ENCODE peak calls at places on chromosomes 12 and 14, in nine cellular contexts. U is GM10248, F is tibial artery, B is nephron progenitor cell, L is pancreas, Q is astrocyte of the cerebellum, E is body of pancreas, O is left ventricle myocardium inferior, C is AG10803. Y is an unnamed sample.

GRCh38 chr12:88571543-88571942 is 8.7 kb downstream of the KITLG start:
- DNase-seq in U (no peak), F (no peak), B (no peak), L (no peak), Q (no peak), E (no peak), O (no peak), C (peak; percentile 89), Y (no peak)

GRCh38 chr12:65496617-65497016 is 218.1 kb downstream of the MSRB3 start:
- DNase-seq in U (no peak), F (no peak), B (no peak), L (no peak), Q (no peak), E (no peak), O (peak; percentile 39), C (peak; percentile 44), Y (no peak)

GRCh38 chr14:52355016-52355430 is 40.9 kb downstream of the PTGER2 start:
- DNase-seq in U (no peak), F (no peak), B (no peak), L (no peak), Q (peak; percentile 95), E (no peak), O (no peak), C (peak; percentile 96), Y (no peak)

GRCh38 chr14:50667491-50668007 is 557 bp downstream of the SAV1 start:
- DNase-seq in U (peak; percentile 28), F (no peak), B (no peak), L (peak; percentile 75), Q (no peak), E (peak; percentile 57), O (no peak), C (no peak), Y (no peak)

GRCh38 chr12:25800101-25800500 is 158.4 kb upstream of the RASSF8 start:
- DNase-seq in U (no peak), F (no peak), B (no peak), L (no peak), Q (no peak), E (no peak), O (no peak), C (no peak), Y (no peak)

GRCh38 chr14:73237786-73238261 is 518 bp downstream of the PAPLN start:
- DNase-seq in U (peak; percentile 37), F (peak; percentile 19), B (peak; percentile 62), L (no peak), Q (no peak), E (no peak), O (no peak), C (no peak), Y (no peak)

GRCh38 chr14:33343016-33343415 is 404.3 kb downstream of the NPAS3 start:
- DNase-seq in U (no peak), F (no peak), B (no peak), L (no peak), Q (peak; percentile 29), E (no peak), O (no peak), C (peak; percentile 13), Y (no peak)

GRCh38 chr12:119804011-119804641 is 73.0 kb downstream of the CIT start:
- DNase-seq in U (no peak), F (peak; percentile 30), B (peak; percentile 72), L (peak; percentile 85), Q (peak; percentile 34), E (peak; percentile 73), O (peak; percentile 35), C (peak; percentile 72), Y (no peak)

GRCh38 chr12:130351331-130351730 is 13.6 kb downstream of the PIWIL1 start:
- DNase-seq in U (no peak), F (no peak), B (no peak), L (no peak), Q (no peak), E (no peak), O (no peak), C (no peak), Y (no peak)

DNA sequence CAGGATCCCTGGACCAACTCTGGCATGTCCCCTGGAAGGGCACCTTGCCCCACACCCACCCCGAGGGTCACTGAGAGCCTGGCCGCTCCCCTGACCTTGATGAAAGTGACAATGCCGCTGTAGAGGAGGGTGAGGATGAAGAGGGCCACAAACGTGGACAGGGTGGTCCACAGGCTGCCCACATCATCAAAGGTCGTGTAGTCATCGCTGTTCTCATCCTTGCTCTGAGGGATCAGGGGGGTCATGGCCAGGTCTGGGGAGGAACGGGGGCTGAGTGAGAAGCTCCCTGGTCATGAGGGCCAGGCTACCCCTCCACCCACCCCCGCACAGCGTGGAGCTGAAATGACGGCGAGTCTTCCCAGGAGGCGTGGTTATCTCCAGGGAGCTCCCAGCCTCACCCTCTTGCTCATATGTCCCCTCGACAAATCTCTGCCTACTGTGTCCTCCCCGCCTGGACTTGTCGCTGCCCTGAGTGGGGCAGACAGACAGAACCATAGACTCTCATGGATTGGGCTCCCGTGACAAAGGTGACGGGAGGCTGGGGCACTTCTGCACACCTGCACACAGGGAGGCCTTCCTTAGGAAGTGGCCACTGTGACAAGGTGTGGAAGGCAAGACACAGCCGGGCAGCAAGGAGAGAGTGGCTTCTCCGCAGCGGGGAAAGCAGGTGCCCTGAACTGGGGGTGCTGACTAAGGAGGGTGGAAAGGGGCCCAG is 311.1 kb downstream of the TMEM121 start:
- DNase-seq in U (no peak), F (no peak), B (no peak), L (no peak), Q (no peak), E (no peak), O (no peak), C (no peak), Y (no peak)
- TF ChIP-seq CTCF in U (no peak), F (no peak), B (no peak), L (no peak), Q (no peak), E (no peak), O (no peak), C (no peak), Y (no peak)

GRCh38 chr12:33432992-33433391 is 6.6 kb downstream of the SYT10 start:
- DNase-seq in U (no peak), F (no peak), B (no peak), L (no peak), Q (no peak), E (no peak), O (no peak), C (no peak), Y (no peak)

GRCh38 chr12:33429468-33429867 is 10.2 kb downstream of the SYT10 start:
- DNase-seq in U (no peak), F (no peak), B (no peak), L (no peak), Q (no peak), E (no peak), O (no peak), C (no peak), Y (no peak)

GRCh38 chr12:33423706-33424105 is 15.9 kb downstream of the SYT10 start:
- DNase-seq in U (no peak), F (no peak), B (no peak), L (no peak), Q (no peak), E (no peak), O (no peak), C (no peak), Y (no peak)

GRCh38 chr12:33431648-33432047 is 8.0 kb downstream of the SYT10 start:
- DNase-seq in U (no peak), F (no peak), B (no peak), L (no peak), Q (no peak), E (no peak), O (no peak), C (no peak), Y (no peak)

GRCh38 chr12:33427071-33427470 is 12.5 kb downstream of the SYT10 start:
- DNase-seq in U (no peak), F (no peak), B (no peak), L (no peak), Q (no peak), E (no peak), O (no peak), C (no peak), Y (no peak)
- TF ChIP-seq CTCF in U (no peak), F (no peak), B (no peak), L (no peak), Q (no peak), E (no peak), O (no peak), C (no peak), Y (no peak)

DNA sequence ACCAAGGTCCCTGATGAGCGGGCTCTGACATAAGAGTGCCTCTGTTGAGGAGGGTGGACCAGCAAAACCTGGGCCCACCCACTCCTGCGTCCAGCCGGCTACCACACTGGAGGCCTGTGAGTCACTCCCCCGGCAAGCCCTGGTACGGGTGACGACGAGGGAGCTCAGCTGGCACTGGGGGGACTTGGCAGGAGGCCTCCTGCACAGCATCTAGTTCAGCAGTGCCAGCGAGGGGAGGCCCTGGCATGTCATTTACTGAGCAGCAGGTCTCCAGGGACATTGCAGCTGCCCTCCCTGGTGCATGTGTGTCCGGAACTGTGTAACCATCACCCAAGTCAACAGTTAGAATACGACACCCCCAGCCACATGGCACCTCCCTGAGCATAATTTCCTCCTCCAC is 24.4 kb downstream of the CD9 start:
- DNase-seq in U (no peak), F (peak; percentile 75), B (no peak), L (peak; percentile 65), Q (no peak), E (no peak), O (no peak), C (no peak), Y (peak; percentile 22)
- TF ChIP-seq CTCF in U (no peak), F (no peak), B (no peak), L (no peak), Q (no peak), E (no peak), O (no peak), C (no peak), Y (no peak)

GRCh38 chr14:54629635-54630360 is 62.9 kb downstream of the SAMD4A start:
- DNase-seq in U (no peak), F (no peak), B (no peak), L (no peak), Q (no peak), E (no peak), O (no peak), C (no peak), Y (no peak)

GRCh38 chr14:54632452-54632851 is 65.5 kb downstream of the SAMD4A start:
- DNase-seq in U (no peak), F (no peak), B (no peak), L (no peak), Q (no peak), E (no peak), O (no peak), C (no peak), Y (no peak)

GRCh38 chr14:54629183-54629582 is 62.3 kb downstream of the SAMD4A start:
- DNase-seq in U (no peak), F (no peak), B (no peak), L (no peak), Q (no peak), E (no peak), O (no peak), C (no peak), Y (no peak)

GRCh38 chr14:54633076-54633475 is 66.1 kb downstream of the SAMD4A start:
- DNase-seq in U (no peak), F (no peak), B (no peak), L (no peak), Q (no peak), E (no peak), O (no peak), C (no peak), Y (no peak)

DNA sequence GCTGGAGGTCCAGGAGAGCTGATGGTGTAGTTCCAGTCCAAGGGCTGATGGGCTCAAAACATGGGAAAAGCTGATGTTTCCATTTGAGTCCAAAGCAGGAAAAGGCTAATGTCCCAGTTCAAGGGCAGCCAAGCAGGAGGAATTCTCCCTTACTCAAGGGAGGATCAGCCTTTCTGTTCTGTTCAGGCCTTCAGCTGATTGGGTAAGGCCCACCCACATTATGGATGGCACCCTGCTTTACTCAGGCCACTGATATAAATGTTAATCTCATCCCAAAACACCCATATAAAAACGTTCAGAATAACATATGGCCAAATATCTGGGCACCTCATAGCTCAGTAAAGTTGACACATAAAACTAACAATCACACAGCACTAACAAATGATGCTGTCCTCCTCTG is 64.1 kb downstream of the SAMD4A start:
- DNase-seq in U (no peak), F (no peak), B (no peak), L (no peak), Q (no peak), E (no peak), O (no peak), C (no peak), Y (no peak)
- TF ChIP-seq CTCF in U (no peak), F (no peak), B (no peak), L (no peak), Q (no peak), E (no peak), O (no peak), C (no peak), Y (no peak)

Y was measured in activated B cell treated with CpG ODN at 0.5 μM for 24 hours.